ENCODE peak calls at places on chromosomes 16 and 17, in five cellular contexts. B is uterus, K is AG09319, X is nephron progenitor cell, M is neural crest cell. Q is an unnamed sample.

GRCh38 chr17:67388986-67389385 is 11.9 kb downstream of the PITPNC1 start:
- DNase-seq in B (no peak), K (no peak), X (no peak), M (no peak), Q (no peak)

GRCh38 chr16:82439678-82440293 is 187.0 kb upstream of the CDH13 start:
- DNase-seq in B (no peak), K (no peak), X (peak), M (peak), Q (peak)

GRCh38 chr16:13906426-13907089 is 13.4 kb upstream of the ERCC4 start:
- DNase-seq in B (no peak), K (no peak), X (no peak), M (no peak), Q (no peak)

GRCh38 chr17:49516190-49516589 is 21.1 kb downstream of the NGFR start:
- DNase-seq in B (peak), K (no peak), X (no peak), M (no peak), Q (no peak)

GRCh38 chr17:31310260-31310659 is 3.6 kb downstream of the EVI2B start:
- DNase-seq in B (no peak), K (no peak), X (no peak), M (no peak), Q (no peak)

GRCh38 chr17:63843387-63844292 is 1.2 kb upstream of the SMARCD2 start:
- DNase-seq in B (peak), K (no peak), X (no peak), M (no peak), Q (no peak)

GRCh38 chr17:3724373-3725077 is 822 bp downstream of the HASPIN start:
- DNase-seq in B (no peak), K (no peak), X (no peak), M (no peak), Q (peak)

GRCh38 chr17:36936455-36936934 is 780 bp upstream of the LHX1 start:
- DNase-seq in B (no peak), K (no peak), X (peak), M (peak), Q (no peak)

GRCh38 chr16:48366165-48367093 is 18.8 kb downstream of the SIAH1 start:
- DNase-seq in B (peak), K (peak), X (peak), M (no peak), Q (peak)

GRCh38 chr16:56737539-56737938 is 7.6 kb downstream of the NUP93 start:
- DNase-seq in B (no peak), K (no peak), X (no peak), M (no peak), Q (no peak)

GRCh38 chr16:17607624-17608023 is 136.9 kb upstream of the XYLT1 start:
- DNase-seq in B (no peak), K (no peak), X (no peak), M (no peak), Q (no peak)

GRCh38 chr16:69747115-69747514 is 7.6 kb downstream of the NOB1 start:
- DNase-seq in B (no peak), K (no peak), X (no peak), M (no peak), Q (no peak)

GRCh38 chr16:58937661-58938060 is 203.5 kb upstream of the GOT2 start:
- DNase-seq in B (no peak), K (no peak), X (no peak), M (no peak), Q (no peak)

GRCh38 chr16:49018259-49018931 is 263.2 kb downstream of the CBLN1 start:
- DNase-seq in B (no peak), K (no peak), X (no peak), M (no peak), Q (no peak)

GRCh38 chr17:76383645-76384221 is 676 bp upstream of the SPHK1 start:
- DNase-seq in B (peak), K (no peak), X (peak), M (peak), Q (peak)

GRCh38 chr17:17387461-17388362 is 84.5 kb downstream of the NT5M start:
- DNase-seq in B (no peak), K (no peak), X (peak), M (no peak), Q (peak)

GRCh38 chr17:2089021-2089422 is 34.1 kb downstream of the HIC1 start:
- DNase-seq in B (no peak), K (no peak), X (no peak), M (no peak), Q (no peak)

DNA sequence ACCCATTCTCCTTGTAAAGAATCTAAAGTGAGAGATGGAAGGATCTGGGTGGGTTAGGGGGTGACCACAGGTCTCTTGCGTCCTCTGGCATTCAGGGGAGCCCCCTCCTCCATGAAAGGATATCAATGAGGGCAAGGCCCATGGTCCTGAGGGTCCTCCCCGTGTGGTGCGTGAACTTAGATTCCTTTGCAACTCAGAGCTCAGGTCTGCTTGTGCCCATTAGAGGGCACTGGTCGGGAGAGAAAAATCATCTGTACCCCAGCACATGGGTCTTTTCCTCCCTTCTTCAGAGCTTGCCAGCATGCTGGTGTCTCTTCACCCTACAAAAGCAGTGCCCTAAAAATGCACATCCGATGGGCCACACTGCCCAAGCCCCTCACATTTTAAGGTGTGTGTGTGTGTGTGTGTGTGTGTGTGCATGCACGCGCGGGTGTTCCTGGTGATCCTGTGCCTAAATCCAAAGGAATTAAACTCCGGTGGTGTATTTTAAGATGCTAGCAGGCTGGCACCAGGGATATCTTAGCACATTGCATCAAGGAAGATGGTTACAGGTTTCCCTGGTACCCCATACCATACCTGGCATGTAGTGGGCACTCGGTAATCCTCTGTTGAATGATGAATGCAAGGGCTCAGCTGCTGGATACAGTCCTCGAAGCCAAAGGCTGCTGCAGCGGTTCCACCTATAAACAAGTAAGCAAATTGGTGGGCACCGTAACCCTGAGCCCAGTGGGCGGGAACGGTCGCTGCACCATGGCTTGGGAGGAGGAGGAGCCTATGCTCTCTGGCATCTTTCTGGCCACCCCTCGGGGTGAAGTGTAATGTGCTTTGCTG is 4.7 kb downstream of the C1QTNF1 start:
- DNase-seq in B (peak), K (no peak), X (no peak), M (no peak), Q (no peak)
- TF ChIP-seq CTCF in B (no peak), K (peak), X (no peak), M (no peak), Q (no peak)

DNA sequence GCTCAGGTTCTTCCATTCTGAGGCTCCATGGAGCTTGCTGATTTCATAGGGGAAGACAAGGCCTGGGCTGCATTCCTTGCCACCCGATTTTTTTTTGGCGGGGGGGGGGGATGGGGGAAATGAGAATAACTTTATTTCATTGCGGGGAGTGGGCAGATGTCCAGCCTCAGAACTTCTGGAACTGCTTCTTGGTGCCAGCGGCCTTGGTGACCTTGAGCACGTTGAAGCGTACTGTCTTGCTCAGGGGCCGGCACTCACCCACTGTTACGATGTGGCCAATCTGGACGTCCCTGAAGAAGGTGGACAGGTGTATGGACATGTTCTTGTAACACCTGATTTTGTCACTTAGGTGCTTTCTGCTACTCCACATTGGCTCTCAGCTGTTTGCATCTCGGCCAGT is 8.3 kb upstream of the CENPT start:
- DNase-seq in B (no peak), K (no peak), X (no peak), M (no peak), Q (no peak)
- TF ChIP-seq CTCF in B (no peak), K (no peak), X (no peak), M (no peak), Q (no peak)

DNA sequence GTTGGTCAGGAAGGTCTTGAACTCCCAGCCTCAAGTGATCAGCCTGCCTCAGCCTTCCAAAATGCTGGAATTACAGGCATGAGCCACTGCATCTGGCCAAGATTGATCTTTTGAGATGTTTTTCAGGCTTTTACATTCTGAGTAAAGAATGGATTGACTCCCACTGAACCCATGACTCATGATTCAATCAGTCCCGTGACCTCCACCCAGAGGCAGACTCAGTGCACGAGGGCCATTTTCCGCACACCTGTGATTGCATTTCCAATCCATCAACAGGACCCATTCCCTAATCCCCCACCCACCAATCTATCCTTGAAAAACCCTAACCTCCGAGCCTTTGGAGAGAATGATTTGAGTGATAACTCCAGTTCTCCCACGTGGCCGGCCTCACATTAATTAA is 40.4 kb upstream of the PRKCB start:
- DNase-seq in B (no peak), K (no peak), X (no peak), M (no peak), Q (no peak)
- TF ChIP-seq CTCF in B (no peak), K (no peak), X (no peak), M (no peak), Q (no peak)

GRCh38 chr16:16073884-16074781 is 124.7 kb downstream of the ABCC1 start:
- DNase-seq in B (no peak), K (peak), X (peak), M (no peak), Q (peak)
- TF ChIP-seq CTCF in B (no peak), K (no peak), X (no peak), M (no peak), Q (no peak)